ENCODE peak calls at places on chromosomes 3 and 15, in eight cellular contexts. I is activated T-helper 2 cell treated with anti-CD3 and anti-CD28 coated beads, Interferon-gamma antibody, Interleukin-2, Interleukin-4, amounts not matched to agents 10 μg/mL and 5 μg/mL and 100 μg/mL, durations not matched to agents 14 hours and 24 hours and 36 hours; Z is posterior cingulate gyrus; N is epithelial cell of prostate; S is lower leg skin; C is NCI-H446 treated with DMSO at 0.1 percent for 48 hours; X is H54; A is NT2/D1. W is an unnamed sample.

GRCh38 chr3:173745952-173746682 is 348.6 kb downstream of the NLGN1 start:
- DNase-seq in I (no peak), Z (no peak), N (no peak), S (no peak), C (no peak), X (no peak), A (no peak), W (no peak)

GRCh38 chr3:158762701-158763100 is 30.4 kb upstream of the RARRES1 start:
- DNase-seq in I (no peak), Z (no peak), N (no peak), S (no peak), C (no peak), X (no peak), A (no peak), W (no peak)

GRCh38 chr15:85282504-85283115 is 97.8 kb upstream of the AKAP13 start:
- DNase-seq in I (no peak), Z (no peak), N (no peak), S (no peak), C (no peak), X (peak), A (no peak), W (no peak)

GRCh38 chr3:105956311-105956710 is 87.5 kb upstream of the CBLB start:
- DNase-seq in I (no peak), Z (no peak), N (no peak), S (no peak), C (no peak), X (no peak), A (no peak), W (no peak)

GRCh38 chr3:66483006-66483928 is 17.6 kb downstream of the LRIG1 start:
- DNase-seq in I (no peak), Z (peak), N (no peak), S (no peak), C (peak), X (no peak), A (no peak), W (no peak)

GRCh38 chr15:63843901-63844317 is 10.2 kb upstream of the HERC1 start:
- DNase-seq in I (no peak), Z (no peak), N (no peak), S (no peak), C (no peak), X (peak), A (no peak), W (no peak)

GRCh38 chr15:77002954-77003912 is 8.3 kb downstream of the PSTPIP1 start:
- DNase-seq in I (peak), Z (peak), N (no peak), S (peak), C (no peak), X (no peak), A (no peak), W (peak)

GRCh38 chr3:102471001-102471400 is 36.2 kb downstream of the ZPLD1 start:
- DNase-seq in I (no peak), Z (no peak), N (no peak), S (no peak), C (no peak), X (peak), A (peak), W (no peak)

GRCh38 chr3:193556841-193557240 is 2.1 kb upstream of the ATP13A4 start:
- DNase-seq in I (no peak), Z (no peak), N (no peak), S (no peak), C (no peak), X (no peak), A (no peak), W (no peak)

GRCh38 chr3:46881819-46882376 is 4.4 kb downstream of the PTH1R start:
- DNase-seq in I (no peak), Z (no peak), N (no peak), S (no peak), C (no peak), X (no peak), A (no peak), W (no peak)

GRCh38 chr3:42499478-42499871 is 3.0 kb upstream of the VIPR1 start:
- DNase-seq in I (no peak), Z (no peak), N (no peak), S (peak), C (no peak), X (no peak), A (no peak), W (no peak)

GRCh38 chr15:91055548-91056331 is 33.3 kb upstream of the VPS33B start:
- DNase-seq in I (no peak), Z (peak), N (peak), S (peak), C (peak), X (peak), A (peak), W (no peak)

W was measured in natural killer cell treated with Interleukin-12 subunit alpha and Interleukin-12 subunit beta and Interleukin-15 and Interleukin-18, amount 100 ng/mL, for 72 hours.